ENCODE peak calls at places on chromosomes 7 and 10, in six cellular contexts. A, M, U, W, Y and L are unnamed samples.

GRCh38 chr7:121480058-121480457 is 84.0 kb upstream of the FAM3C start:
- DNase-seq in W (no peak), A (no peak), M (no peak), U (no peak), Y (no peak), L (no peak)

GRCh38 chr7:151857412-151857811 is 19.5 kb downstream of the PRKAG2 start:
- DNase-seq in Y (no peak), U (no peak), A (no peak), W (no peak), M (no peak), L (no peak)

GRCh38 chr7:54705436-54705835 is 53.6 kb downstream of the SEC61G start:
- DNase-seq in U (no peak), Y (peak; percentile 31), M (no peak), W (no peak), A (peak; percentile 83), L (peak; percentile 23)

GRCh38 chr7:149494738-149495368 is 2.8 kb downstream of the ZNF746 start:
- DNase-seq in U (no peak), M (no peak), A (peak; percentile 63), Y (peak; percentile 75), W (no peak), L (peak; percentile 33)

GRCh38 chr7:12493407-12493806 is 77.1 kb upstream of the SCIN start:
- DNase-seq in W (no peak), M (no peak), A (no peak), U (no peak), Y (peak; percentile 43), L (no peak)

GRCh38 chr10:29858352-29859267 is 200.8 kb downstream of the JCAD start:
- DNase-seq in U (peak; percentile 23), A (peak; percentile 52), M (peak; percentile 91), W (peak; percentile 65), Y (peak; percentile 89), L (peak; percentile 24)

GRCh38 chr10:14184841-14185500 is 145.8 kb downstream of the FRMD4A start:
- DNase-seq in U (no peak), M (no peak), A (no peak), W (no peak), Y (peak; percentile 52), L (no peak)

GRCh38 chr10:72027498-72027897 is 60.9 kb downstream of the SPOCK2 start:
- DNase-seq in U (no peak), W (no peak), M (no peak), Y (peak; percentile 53), A (no peak), L (no peak)

GRCh38 chr7:124688991-124689390 is 76.6 kb downstream of the GPR37 start:
- DNase-seq in A (peak; percentile 59), M (no peak), U (no peak), Y (peak; percentile 30), W (no peak), L (no peak)

GRCh38 chr7:47087866-47088265 is 494.0 kb downstream of the TNS3 start:
- DNase-seq in M (no peak), A (peak; percentile 80), U (no peak), Y (no peak), W (no peak), L (no peak)

GRCh38 chr10:63758080-63758479 is 236.9 kb downstream of the REEP3 start:
- DNase-seq in M (no peak), Y (peak; percentile 46), U (peak; percentile 40), W (no peak), A (no peak), L (no peak)

GRCh38 chr10:110129490-110129889 is 77.9 kb upstream of the MXI1 start:
- DNase-seq in A (no peak), M (no peak), W (no peak), U (no peak), Y (no peak), L (no peak)

GRCh38 chr10:114327537-114328277 is 76.6 kb downstream of the AFAP1L2 start:
- DNase-seq in A (no peak), M (peak; percentile 79), Y (no peak), U (no peak), W (peak; percentile 40), L (no peak)

GRCh38 chr7:123795917-123796316 is 47.1 kb upstream of the WASL start:
- DNase-seq in Y (no peak), W (no peak), A (no peak), M (no peak), U (no peak), L (no peak)

GRCh38 chr7:152641384-152641783 is 34.6 kb downstream of the XRCC2 start:
- DNase-seq in U (no peak), Y (no peak), W (no peak), A (no peak), M (no peak), L (no peak)

GRCh38 chr7:27920281-27920946 is 180.5 kb downstream of the TAX1BP1 start:
- DNase-seq in W (no peak), Y (no peak), U (no peak), M (no peak), A (no peak), L (no peak)

GRCh38 chr10:124296121-124296812 is 122.5 kb downstream of the OAT start:
- DNase-seq in A (no peak), U (no peak), Y (peak; percentile 49), W (no peak), M (peak; percentile 44), L (peak; percentile 50)

GRCh38 chr7:4017785-4018184 is 664.3 kb upstream of the FOXK1 start:
- DNase-seq in Y (no peak), W (no peak), U (no peak), A (no peak), M (no peak), L (no peak)

GRCh38 chr7:112942981-112943380 is 143.6 kb downstream of the GPR85 start:
- DNase-seq in A (no peak), U (no peak), Y (no peak), W (no peak), M (no peak), L (no peak)

GRCh38 chr7:116446179-116446855 is 53.2 kb upstream of the CAV2 start:
- DNase-seq in Y (peak; percentile 62), M (no peak), A (no peak), U (no peak), W (no peak), L (no peak)

GRCh38 chr7:34034728-34035127 is 129.4 kb downstream of the BMPER start:
- DNase-seq in U (no peak), A (no peak), W (no peak), M (no peak), Y (no peak), L (no peak)

DNA sequence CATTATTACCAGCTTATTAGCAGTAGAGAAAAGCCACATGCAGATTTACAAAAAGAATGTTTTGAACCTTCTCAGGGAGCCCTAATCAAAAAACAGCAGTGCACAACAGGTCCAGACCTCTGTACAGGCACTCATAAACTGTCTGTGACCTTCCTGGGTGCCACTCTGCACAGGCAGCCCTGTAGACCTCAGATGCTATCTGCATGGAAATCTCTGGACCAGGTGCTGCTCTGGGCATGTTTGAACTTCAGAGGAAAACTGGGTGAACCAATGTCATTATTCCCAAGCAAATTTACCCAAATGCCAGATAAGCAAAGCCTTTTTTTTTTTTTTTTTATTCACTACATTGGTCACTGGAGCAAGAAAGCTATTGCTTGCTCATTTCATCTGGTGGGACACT is 104.2 kb downstream of the NPY start:
- DNase-seq in M (no peak), W (no peak), U (no peak), A (no peak), Y (no peak), L (no peak)
- H3K4me3 ChIP-seq in M (no peak overlapping the region), W (no peak overlapping the region), U (no peak overlapping the region), A (no peak overlapping the region), Y (no peak overlapping the region), L (no peak overlapping the region)

GRCh38 chr10:12800302-12800701 is 201.2 kb downstream of the CCDC3 start:
- DNase-seq in W (no peak), M (no peak), U (no peak), A (no peak), Y (no peak), L (no peak)
- TF ChIP-seq CTCF in W (no peak), M (no peak), U (no peak), A (peak; percentile 33), Y (no peak), L (no peak)

GRCh38 chr10:43361532-43362190 is 9.8 kb upstream of the FXYD4 start:
- DNase-seq in M (no peak), U (no peak), W (no peak), A (no peak), Y (no peak), L (no peak)
- H3K4me3 ChIP-seq in M (peak overlapping the region; percentile 52), U (peak overlapping the region; percentile 54), W (peak overlapping the region; percentile 2), A (peak overlapping the region; percentile 84), Y (peak overlapping the region; percentile 52), L (peak overlapping the region; percentile 39)

DNA sequence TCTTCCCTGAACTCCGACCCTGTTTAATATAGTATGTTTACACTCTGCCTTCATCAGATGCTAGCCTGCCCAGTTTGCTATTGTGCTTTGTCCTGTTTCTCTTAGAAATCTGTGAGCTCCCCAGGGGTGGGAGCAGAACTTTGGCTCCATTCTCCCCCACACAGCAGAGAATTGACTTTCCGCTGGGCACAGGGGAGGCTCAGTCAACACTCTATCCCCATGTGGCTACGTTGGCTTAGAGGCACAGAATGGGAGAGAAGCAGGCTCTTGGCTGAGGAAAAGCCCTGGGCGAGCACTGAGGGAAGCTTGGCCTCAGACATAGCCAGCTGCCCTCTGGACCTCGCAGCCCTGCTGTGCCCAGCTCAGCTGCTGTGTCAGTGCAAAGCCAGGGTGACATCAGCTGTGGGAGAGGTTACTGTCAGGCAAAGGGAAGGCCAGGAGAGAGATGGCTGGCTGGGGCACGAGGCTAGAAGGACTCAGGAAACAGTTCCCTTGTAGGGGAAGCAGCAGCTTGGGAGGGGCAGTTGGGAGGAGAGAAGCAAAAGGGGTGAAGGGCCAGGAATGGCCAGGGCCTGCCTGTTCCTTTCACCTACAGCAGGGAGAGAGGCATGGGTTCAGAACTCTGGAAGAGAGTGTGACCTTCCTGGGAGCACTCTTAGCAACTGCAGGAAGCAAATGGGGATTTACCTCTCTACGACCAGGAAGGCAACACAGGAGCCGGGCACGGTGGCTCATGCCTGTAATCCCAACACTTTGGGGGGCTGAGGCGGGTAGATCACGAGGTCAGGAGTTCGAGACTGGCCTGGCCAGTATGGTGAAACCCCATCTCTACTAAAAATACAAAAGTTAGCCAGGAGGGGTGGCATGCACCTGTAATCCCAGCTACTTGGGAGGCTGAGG is 5.8 kb upstream of the SCD start:
- DNase-seq in Y (peak; percentile 63), W (no peak), M (peak; percentile 73), U (no peak), A (no peak), L (no peak)
- TF ChIP-seq CTCF in Y (no peak), W (no peak), M (no peak), U (no peak), A (no peak), L (no peak)

GRCh38 chr7:6614941-6615737 is at the start of gene ZNF853:
- DNase-seq in A (no peak), M (no peak), W (no peak), U (no peak), Y (no peak), L (no peak)
- H3K4me3 ChIP-seq in A (peak within 1 kb of the TSS; percentile 50), M (peak within 1 kb of the TSS; percentile 93), W (peak within 1 kb of the TSS; percentile 44), U (peak within 1 kb of the TSS; percentile 55), Y (peak within 1 kb of the TSS; percentile 42), L (peak within 1 kb of the TSS; percentile 24)

GRCh38 chr7:56175086-56175760 is 59.0 kb upstream of the NUPR2 start:
- DNase-seq in Y (no peak), U (no peak), A (no peak), M (peak; percentile 68), W (peak; percentile 14), L (no peak)

GRCh38 chr7:56181010-56181409 is 64.8 kb upstream of the NUPR2 start:
- DNase-seq in U (no peak), M (no peak), W (no peak), A (no peak), Y (no peak), L (no peak)

GRCh38 chr7:56174346-56175085 is 58.3 kb upstream of the NUPR2 start:
- DNase-seq in A (no peak), U (no peak), Y (no peak), M (no peak), W (no peak), L (no peak)

GRCh38 chr7:56175784-56176183 is 59.6 kb upstream of the NUPR2 start:
- DNase-seq in W (no peak), A (no peak), Y (no peak), M (no peak), U (no peak), L (no peak)
- TF ChIP-seq CTCF in W (no peak), A (no peak), Y (no peak), M (no peak), U (no peak), L (no peak)